ENCODE peak calls at places on chromosome 4, in seven cellular contexts. F is left lung, I is fibroblast of mammary gland, K is cardiac muscle cell, E is esophagus squamous epithelium, B is neural crest cell, H is GM12865. T is an unnamed sample.

GRCh38 chr4:126916626-126917140 is 716.1 kb upstream of the INTU start:
- DNase-seq in E (no peak), K (peak; percentile 78), F (no peak), I (peak; percentile 89), B (no peak), H (no peak), T (no peak)

GRCh38 chr4:188428935-188429334 is 289.7 kb downstream of the TRIML1 start:
- DNase-seq in K (peak; percentile 16), I (no peak), E (no peak), F (no peak), B (no peak), H (no peak), T (no peak)

GRCh38 chr4:134243742-134244713 is 42.4 kb upstream of the PABPC4L start:
- DNase-seq in F (peak; percentile 69), H (no peak), B (no peak), K (no peak), E (no peak), I (no peak), T (no peak)

GRCh38 chr4:145061325-145061920 is 36.6 kb downstream of the ANAPC10 start:
- DNase-seq in I (peak; percentile 72), K (peak; percentile 79), E (no peak), F (no peak), B (no peak), H (peak; percentile 59), T (peak; percentile 24)

GRCh38 chr4:107037188-107037587 is 1.1 kb upstream of the DKK2 start:
- DNase-seq in H (no peak), F (peak; percentile 66), K (peak; percentile 53), E (no peak), I (peak; percentile 39), B (peak; percentile 49), T (no peak)

GRCh38 chr4:20618010-20618409 is 82.2 kb upstream of the PACRGL start:
- DNase-seq in H (no peak), B (no peak), E (no peak), K (peak; percentile 20), F (no peak), I (peak; percentile 13), T (no peak)

GRCh38 chr4:127856485-127857447 is 23.9 kb upstream of the PLK4 start:
- DNase-seq in K (peak; percentile 90), I (peak; percentile 84), H (peak; percentile 67), E (no peak), F (no peak), B (no peak), T (peak; percentile 49)

GRCh38 chr4:106365613-106366012 is 3.0 kb downstream of the GIMD1 start:
- DNase-seq in F (no peak), H (no peak), K (peak; percentile 86), B (no peak), I (peak; percentile 92), E (no peak), T (no peak)

GRCh38 chr4:61320154-61320553 is 120.0 kb downstream of the ADGRL3 start:
- DNase-seq in E (no peak), I (no peak), H (no peak), F (no peak), B (no peak), K (no peak), T (no peak)

GRCh38 chr4:85741921-85742591 is 267.1 kb downstream of the ARHGAP24 start:
- DNase-seq in E (no peak), B (no peak), I (no peak), H (no peak), K (no peak), F (no peak), T (no peak)

GRCh38 chr4:6332042-6332668 is 62.5 kb downstream of the WFS1 start:
- DNase-seq in K (peak; percentile 46), H (peak; percentile 21), B (peak; percentile 58), F (no peak), I (peak; percentile 38), E (no peak), T (peak; percentile 69)

GRCh38 chr4:6404611-6405416 is 67.6 kb downstream of the PPP2R2C start:
- DNase-seq in B (no peak), F (peak; percentile 59), I (no peak), H (no peak), K (no peak), E (no peak), T (no peak)

GRCh38 chr4:48340276-48340904 is 939 bp upstream of the SLAIN2 start:
- DNase-seq in E (no peak), B (no peak), K (peak; percentile 75), F (no peak), I (peak; percentile 80), H (peak; percentile 7), T (no peak)

GRCh38 chr4:31518796-31519250 is 798.7 kb downstream of the PCDH7 start:
- DNase-seq in H (no peak), E (no peak), K (no peak), I (peak; percentile 62), B (no peak), F (no peak), T (no peak)

GRCh38 chr4:36402008-36402758 is 120.8 kb downstream of the DTHD1 start:
- DNase-seq in H (no peak), K (no peak), F (no peak), B (no peak), I (no peak), E (no peak), T (no peak)

GRCh38 chr4:141711211-141711610 is 74.8 kb downstream of the IL15 start:
- DNase-seq in B (no peak), K (peak; percentile 62), E (no peak), F (no peak), H (peak; percentile 35), I (peak; percentile 54), T (no peak)

GRCh38 chr4:70902577-70903281 is 560 bp downstream of the MOB1B start:
- DNase-seq in H (no peak), B (no peak), I (no peak), K (peak; percentile 55), E (no peak), F (no peak), T (peak; percentile 67)

GRCh38 chr4:110196871-110197420 is 1.5 kb downstream of the ELOVL6 start:
- DNase-seq in F (no peak), E (peak; percentile 2), B (peak; percentile 46), K (peak; percentile 61), H (peak; percentile 78), I (peak; percentile 23), T (peak; percentile 61)

GRCh38 chr4:73872331-73873108 is 3.3 kb downstream of the CXCL1 start:
- DNase-seq in F (no peak), B (no peak), H (no peak), E (no peak), I (no peak), K (peak; percentile 61), T (no peak)

GRCh38 chr4:54082168-54082567 is 17.8 kb upstream of the CHIC2 start:
- DNase-seq in F (no peak), I (peak; percentile 100), K (peak; percentile 98), H (no peak), B (no peak), E (no peak), T (no peak)

GRCh38 chr4:7890635-7891393 is 48.8 kb downstream of the AFAP1 start:
- DNase-seq in E (no peak), H (no peak), B (no peak), I (peak; percentile 94), K (peak; percentile 71), F (no peak), T (no peak)

GRCh38 chr4:86972997-86973396 is 38.2 kb downstream of the AFF1 start:
- DNase-seq in H (no peak), I (no peak), E (no peak), K (peak; percentile 50), B (no peak), F (no peak), T (no peak)

GRCh38 chr4:3007724-3008123 is 44.4 kb downstream of the GRK4 start:
- DNase-seq in E (no peak), B (no peak), I (no peak), K (no peak), H (no peak), F (no peak), T (no peak)

GRCh38 chr4:112348488-112349158 is 51.5 kb downstream of the ALPK1 start:
- DNase-seq in E (no peak), B (peak; percentile 48), I (peak; percentile 73), F (no peak), H (no peak), K (peak; percentile 82), T (no peak)

GRCh38 chr4:107862658-107863057 is 37.9 kb downstream of the SGMS2 start:
- DNase-seq in F (no peak), H (peak; percentile 4), K (peak; percentile 69), I (peak; percentile 86), B (no peak), E (no peak), T (no peak)

DNA sequence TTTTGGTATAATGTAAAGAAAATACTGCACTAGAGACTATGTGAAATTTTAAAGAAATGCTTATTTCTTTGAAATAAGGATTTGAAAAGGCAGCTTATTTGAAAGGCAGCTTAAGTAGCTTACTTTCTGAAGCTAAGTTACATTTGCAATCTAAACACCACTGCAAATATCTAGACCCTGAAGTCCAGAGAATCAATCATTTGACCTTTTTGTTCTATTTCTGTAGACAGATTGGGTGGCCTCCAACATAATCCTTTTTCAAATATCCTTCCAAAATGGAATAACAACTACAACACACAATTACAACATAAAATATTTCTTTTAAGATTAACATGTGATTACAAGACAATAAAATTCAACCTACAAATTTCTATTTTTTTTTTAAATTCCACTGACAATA is 115.7 kb downstream of the APBB2 start:
- DNase-seq in I (no peak), B (no peak), F (no peak), E (no peak), H (no peak), K (no peak), T (no peak)
- TF ChIP-seq CTCF in I (no peak), B (no peak), F (no peak), E (no peak), H (no peak), K (no peak), T (no peak)

GRCh38 chr4:33160126-33160525 is 2440.0 kb downstream of the PCDH7 start:
- DNase-seq in F (no peak), H (no peak), K (peak; percentile 81), E (no peak), B (no peak), I (peak; percentile 71), T (no peak)
- TF ChIP-seq CTCF in F (peak; percentile 12), H (no peak), K (peak; percentile 72), E (no peak), B (peak; percentile 46), I (peak; percentile 83), T (no peak)

DNA sequence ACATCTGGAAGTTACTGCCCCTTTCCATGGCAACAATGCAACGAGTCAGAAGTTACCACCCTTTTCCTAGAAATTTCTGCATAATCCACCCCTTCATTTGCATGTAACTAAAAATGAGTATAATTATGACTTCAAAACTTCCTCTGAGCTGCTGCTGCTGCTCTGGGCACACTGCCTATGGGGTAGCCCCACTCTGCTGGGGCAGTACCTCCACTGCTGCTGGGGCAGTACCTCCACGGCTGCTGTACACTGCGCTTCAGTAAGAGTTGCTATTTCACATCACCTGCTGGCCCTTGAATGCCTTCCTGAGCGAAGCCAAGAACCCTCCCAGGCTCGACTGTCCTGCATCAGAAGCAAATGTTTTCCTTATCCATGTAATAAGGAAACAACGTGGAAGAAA is 2222.4 kb upstream of the AGA start:
- DNase-seq in E (no peak), F (peak; percentile 16), K (no peak), H (no peak), B (no peak), I (no peak), T (no peak)
- TF ChIP-seq CTCF in E (no peak), F (no peak), K (no peak), H (no peak), B (no peak), I (no peak), T (no peak)

DNA sequence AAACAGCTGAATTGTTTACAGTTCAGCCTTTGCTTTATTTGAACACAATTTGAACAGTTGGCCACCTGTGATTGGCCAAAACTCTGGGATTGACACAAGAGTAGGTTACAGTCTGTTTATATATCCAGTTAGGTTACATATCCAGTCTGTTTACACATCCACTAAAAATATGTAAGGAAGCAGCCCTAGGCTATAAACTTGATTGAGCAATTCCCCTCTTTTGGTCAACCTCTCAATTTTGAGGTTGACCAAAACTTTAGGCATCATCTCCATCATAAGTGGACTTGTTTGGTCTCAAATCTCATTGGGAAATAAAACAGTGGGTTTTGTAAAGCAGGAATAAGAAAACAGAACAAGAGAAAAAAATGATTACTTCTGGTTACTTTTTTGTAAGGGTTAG is 190.8 kb downstream of the SPATA18 start:
- DNase-seq in F (no peak), K (no peak), B (no peak), E (no peak), H (no peak), I (no peak), T (no peak)
- TF ChIP-seq CTCF in F (no peak), K (no peak), B (no peak), E (no peak), H (no peak), I (no peak), T (no peak)

T was measured in GM20000.